ENCODE peak calls at places on chromosome 16, in eight cellular contexts. D is AG09309; L is PC-3; T is suprapubic skin; O is Peyer's patch; H is heart left ventricle; Z is CD4-positive, alpha-beta T cell; G is activated CD8-positive, alpha-beta T cell treated with anti-CD3 and anti-CD28 coated beads for 36 hours. B is an unnamed sample.

GRCh38 chr16:31072540-31073072 is 1.4 kb downstream of the ZNF668 start:
- DNase-seq in L (peak), T (no peak), G (peak), Z (peak), H (no peak), O (peak), D (no peak), B (peak)

GRCh38 chr16:5354645-5355044 is 257.1 kb upstream of the EEF2KMT start:
- DNase-seq in G (no peak), D (no peak), L (no peak), O (no peak), T (no peak), H (no peak), Z (no peak), B (no peak)

GRCh38 chr16:54331241-54332002 is 44.8 kb upstream of the IRX3 start:
- DNase-seq in Z (no peak), G (no peak), T (no peak), H (no peak), O (no peak), D (no peak), L (no peak), B (no peak)

GRCh38 chr16:5006348-5007193 is 27.2 kb downstream of the NAGPA start:
- DNase-seq in G (no peak), O (no peak), L (no peak), T (no peak), D (no peak), H (no peak), Z (no peak), B (no peak)

GRCh38 chr16:84115919-84116719 is 623 bp downstream of the MBTPS1 start:
- DNase-seq in H (no peak), O (peak), Z (peak), T (no peak), G (peak), D (no peak), L (peak), B (no peak)

GRCh38 chr16:26645629-26646028 is 421.1 kb upstream of the C16orf82 start:
- DNase-seq in T (no peak), D (no peak), Z (peak), L (no peak), G (peak), H (no peak), O (no peak), B (no peak)

GRCh38 chr16:12295395-12295794 is 318.9 kb downstream of the SNX29 start:
- DNase-seq in T (no peak), D (no peak), Z (no peak), L (no peak), H (no peak), O (no peak), G (no peak), B (no peak)

GRCh38 chr16:50372611-50373344 is 4.0 kb upstream of the BRD7 start:
- DNase-seq in L (peak), D (peak), Z (no peak), H (peak), T (no peak), O (no peak), G (no peak), B (no peak)

GRCh38 chr16:71499775-71500364 is 10.7 kb upstream of the ZNF19 start:
- DNase-seq in O (no peak), T (no peak), H (peak), L (peak), Z (peak), G (peak), D (no peak), B (peak)

GRCh38 chr16:78742501-78743283 is 643.2 kb downstream of the WWOX start:
- DNase-seq in O (peak), G (peak), Z (peak), T (peak), D (no peak), L (no peak), H (peak), B (peak)

GRCh38 chr16:35131429-35131828 is 1672.0 kb downstream of the TP53TG3F start:
- DNase-seq in Z (no peak), D (no peak), L (no peak), T (no peak), H (no peak), O (no peak), G (no peak), B (no peak)

GRCh38 chr16:19884611-19885455 is at the start of gene GPRC5B:
- DNase-seq in H (peak), G (peak), L (peak), D (no peak), O (no peak), T (no peak), Z (peak), B (peak)

GRCh38 chr16:23420011-23420410 is 33.0 kb downstream of the COG7 start:
- DNase-seq in O (no peak), L (no peak), D (no peak), H (no peak), T (no peak), G (no peak), Z (no peak), B (peak)

GRCh38 chr16:65314246-65315003 is 192.6 kb upstream of the CDH11 start:
- DNase-seq in Z (no peak), L (no peak), H (no peak), D (no peak), T (no peak), O (no peak), G (no peak), B (no peak)

GRCh38 chr16:22970191-22970845 is 156.4 kb downstream of the HS3ST2 start:
- DNase-seq in H (no peak), O (no peak), D (no peak), Z (no peak), T (no peak), G (no peak), L (no peak), B (no peak)

GRCh38 chr16:78224342-78224741 is 124.9 kb downstream of the WWOX start:
- DNase-seq in O (no peak), T (no peak), D (no peak), Z (no peak), L (peak), G (no peak), H (no peak), B (no peak)

GRCh38 chr16:48146710-48147109 is 9.1 kb downstream of the ABCC12 start:
- DNase-seq in L (no peak), O (no peak), Z (no peak), H (no peak), G (no peak), T (peak), D (no peak), B (no peak)

GRCh38 chr16:12920739-12921138 is 19.3 kb downstream of the SHISA9 start:
- DNase-seq in G (no peak), D (no peak), L (no peak), O (no peak), H (no peak), T (no peak), Z (no peak), B (no peak)

GRCh38 chr16:49924078-49924477 is 68.2 kb upstream of the ZNF423 start:
- DNase-seq in G (no peak), L (peak), O (no peak), Z (no peak), H (no peak), T (no peak), D (no peak), B (no peak)

GRCh38 chr16:31260136-31260931 is 559 bp downstream of the ITGAM start:
- DNase-seq in Z (no peak), T (no peak), O (no peak), H (no peak), D (no peak), L (no peak), G (no peak), B (no peak)

GRCh38 chr16:79509221-79509631 is 91.3 kb downstream of the MAF start:
- DNase-seq in D (no peak), O (no peak), T (no peak), L (no peak), H (peak), G (no peak), Z (no peak), B (no peak)

GRCh38 chr16:80743273-80743672 is 61.1 kb downstream of the CDYL2 start:
- DNase-seq in O (no peak), G (peak), T (no peak), H (no peak), Z (no peak), D (no peak), L (no peak), B (no peak)

GRCh38 chr16:21708533-21709115 is 44.9 kb downstream of the OTOA start:
- DNase-seq in H (peak), O (peak), T (peak), Z (peak), L (peak), G (peak), D (peak), B (peak)

GRCh38 chr16:66205287-66206167 is 161.0 kb upstream of the CDH5 start:
- DNase-seq in L (peak), O (no peak), G (no peak), D (peak), Z (no peak), H (no peak), T (no peak), B (no peak)

GRCh38 chr16:68490829-68491575 is 42.7 kb upstream of the SMPD3 start:
- DNase-seq in D (peak), G (no peak), H (no peak), T (no peak), L (peak), Z (no peak), O (no peak), B (no peak)

GRCh38 chr16:59633996-59634579 is 900.0 kb upstream of the GOT2 start:
- DNase-seq in Z (no peak), G (no peak), D (peak), T (no peak), H (no peak), O (no peak), L (peak), B (no peak)

GRCh38 chr16:48734220-48734619 is 124.2 kb upstream of the N4BP1 start:
- DNase-seq in T (no peak), H (no peak), L (no peak), G (no peak), O (no peak), D (no peak), Z (no peak), B (no peak)

GRCh38 chr16:7449306-7449705 is 116.7 kb downstream of the RBFOX1 start:
- DNase-seq in L (no peak), D (no peak), O (no peak), H (no peak), T (no peak), G (no peak), Z (no peak), B (no peak)

GRCh38 chr16:54655171-54655590 is 275.5 kb upstream of the IRX5 start:
- DNase-seq in H (peak), D (no peak), L (no peak), Z (no peak), G (no peak), T (no peak), O (no peak), B (no peak)

GRCh38 chr16:88902744-88903143 is 36.3 kb upstream of the PABPN1L start:
- DNase-seq in T (no peak), H (no peak), L (no peak), D (no peak), G (no peak), Z (no peak), O (no peak), B (no peak)

GRCh38 chr16:29126621-29127020 is 141.8 kb downstream of the LAT start:
- DNase-seq in D (no peak), G (no peak), Z (no peak), T (peak), L (no peak), H (no peak), O (no peak), B (no peak)

GRCh38 chr16:85204242-85205010 is 92.2 kb upstream of the CIBAR2 start:
- DNase-seq in Z (no peak), G (no peak), H (no peak), T (no peak), L (no peak), O (no peak), D (peak), B (no peak)

GRCh38 chr16:4272114-4272954 is 489 bp downstream of the TFAP4 start:
- DNase-seq in T (peak), H (peak), D (no peak), O (peak), Z (no peak), G (no peak), L (peak), B (peak)

GRCh38 chr16:28981517-28981916 is 3.3 kb upstream of the LAT start:
- DNase-seq in T (no peak), H (no peak), L (peak), O (no peak), D (no peak), Z (peak), G (peak), B (peak)

GRCh38 chr16:58859958-58860669 is 126.0 kb upstream of the GOT2 start:
- DNase-seq in T (no peak), Z (no peak), O (no peak), G (no peak), L (no peak), D (no peak), H (no peak), B (no peak)

GRCh38 chr16:77974883-77975282 is 47.5 kb upstream of the CLEC3A start:
- DNase-seq in D (no peak), O (no peak), L (no peak), Z (no peak), T (no peak), G (peak), H (no peak), B (no peak)

GRCh38 chr16:53216798-53217197 is 162.0 kb downstream of the CHD9 start:
- DNase-seq in O (no peak), G (no peak), L (no peak), H (no peak), Z (no peak), T (no peak), D (no peak), B (no peak)

GRCh38 chr16:53219795-53220194 is 165.0 kb downstream of the CHD9 start:
- DNase-seq in Z (no peak), H (no peak), G (no peak), O (no peak), D (no peak), L (peak), T (no peak), B (no peak)

GRCh38 chr16:53224932-53225533 is 170.2 kb downstream of the CHD9 start:
- DNase-seq in G (peak), Z (no peak), O (no peak), H (no peak), D (no peak), L (peak), T (no peak), B (no peak)

GRCh38 chr16:53220585-53220984 is 165.8 kb downstream of the CHD9 start:
- DNase-seq in G (peak), O (no peak), D (peak), Z (no peak), L (no peak), T (no peak), H (no peak), B (no peak)
- TF ChIP-seq CTCF in G (peak), O (peak), D (peak), Z (no peak), L (no peak), T (no peak), H (peak), B (no peak)

DNA sequence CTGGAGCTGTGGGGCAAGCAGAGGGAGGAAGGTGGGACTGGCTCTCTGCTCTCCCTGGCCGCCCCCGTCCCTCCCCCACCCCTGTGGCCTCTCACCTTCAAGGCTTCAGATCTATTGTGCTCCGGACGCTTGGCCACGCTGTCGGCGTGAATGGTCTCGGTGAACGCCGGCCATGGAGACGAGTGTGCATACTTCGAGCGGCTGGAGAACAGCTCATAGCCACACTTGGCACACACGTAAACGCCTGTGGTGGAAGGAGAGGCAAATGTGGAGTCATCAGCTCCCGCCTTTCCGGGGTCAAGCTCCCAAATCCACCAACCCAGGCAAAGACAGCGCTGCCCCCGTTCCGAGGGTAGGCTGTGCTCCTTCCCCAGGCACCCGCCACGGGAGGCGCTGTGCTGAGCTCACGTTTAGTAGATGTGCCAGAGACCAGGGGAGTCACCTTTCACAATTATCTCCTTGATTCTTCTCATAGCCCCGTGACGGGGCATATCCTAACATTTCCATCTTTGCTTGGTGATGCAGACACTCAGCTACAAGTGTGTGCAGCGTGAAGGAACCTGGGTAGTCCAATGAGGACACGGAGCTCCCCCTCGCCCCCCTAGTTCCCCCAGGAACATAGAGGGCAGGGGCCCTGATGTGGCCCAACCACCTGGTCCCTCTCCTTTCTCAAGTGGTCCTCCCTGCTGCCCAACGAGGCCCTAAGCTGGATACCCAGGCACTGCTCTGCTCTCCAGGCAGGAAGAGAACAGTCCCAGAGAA is 1.7 kb downstream of the MSRB1 start:
- DNase-seq in T (no peak), O (no peak), G (no peak), H (no peak), L (no peak), D (no peak), Z (no peak), B (no peak)
- TF ChIP-seq CTCF in T (no peak), O (no peak), G (no peak), H (no peak), L (peak), D (no peak), Z (no peak), B (no peak)

GRCh38 chr16:73171380-73171779 is 123.5 kb upstream of the ZFHX3 start:
- DNase-seq in D (no peak), T (no peak), O (no peak), Z (no peak), H (no peak), G (no peak), L (no peak), B (no peak)

GRCh38 chr16:73170587-73170986 is 122.7 kb upstream of the ZFHX3 start:
- DNase-seq in L (no peak), D (no peak), G (no peak), T (no peak), H (no peak), O (no peak), Z (no peak), B (no peak)

GRCh38 chr16:73171901-73172619 is 124.1 kb upstream of the ZFHX3 start:
- DNase-seq in H (peak), O (no peak), D (no peak), T (no peak), Z (no peak), L (no peak), G (no peak), B (no peak)

GRCh38 chr16:73173396-73173795 is 125.5 kb upstream of the ZFHX3 start:
- DNase-seq in Z (no peak), H (no peak), D (no peak), O (no peak), L (no peak), G (no peak), T (no peak), B (no peak)

GRCh38 chr16:73172621-73173312 is 124.8 kb upstream of the ZFHX3 start:
- DNase-seq in O (no peak), Z (no peak), T (no peak), G (no peak), H (peak), D (peak), L (peak), B (no peak)
- TF ChIP-seq CTCF in O (no peak), Z (no peak), T (no peak), G (no peak), H (peak), D (peak), L (peak), B (no peak)

GRCh38 chr16:87231911-87232310 is 85.3 kb downstream of the C16orf95 start:
- DNase-seq in L (no peak), O (no peak), Z (no peak), H (no peak), D (no peak), G (no peak), T (no peak), B (no peak)
- TF ChIP-seq CTCF in L (no peak), O (no peak), Z (no peak), H (no peak), D (no peak), G (no peak), T (no peak), B (no peak)

GRCh38 chr16:72847187-72848044 is 200.5 kb downstream of the ZFHX3 start:
- DNase-seq in G (peak), O (no peak), L (peak), D (no peak), H (no peak), Z (no peak), T (no peak), B (peak)
- TF ChIP-seq CTCF in G (peak), O (peak), L (peak), D (peak), H (peak), Z (no peak), T (peak), B (peak)

DNA sequence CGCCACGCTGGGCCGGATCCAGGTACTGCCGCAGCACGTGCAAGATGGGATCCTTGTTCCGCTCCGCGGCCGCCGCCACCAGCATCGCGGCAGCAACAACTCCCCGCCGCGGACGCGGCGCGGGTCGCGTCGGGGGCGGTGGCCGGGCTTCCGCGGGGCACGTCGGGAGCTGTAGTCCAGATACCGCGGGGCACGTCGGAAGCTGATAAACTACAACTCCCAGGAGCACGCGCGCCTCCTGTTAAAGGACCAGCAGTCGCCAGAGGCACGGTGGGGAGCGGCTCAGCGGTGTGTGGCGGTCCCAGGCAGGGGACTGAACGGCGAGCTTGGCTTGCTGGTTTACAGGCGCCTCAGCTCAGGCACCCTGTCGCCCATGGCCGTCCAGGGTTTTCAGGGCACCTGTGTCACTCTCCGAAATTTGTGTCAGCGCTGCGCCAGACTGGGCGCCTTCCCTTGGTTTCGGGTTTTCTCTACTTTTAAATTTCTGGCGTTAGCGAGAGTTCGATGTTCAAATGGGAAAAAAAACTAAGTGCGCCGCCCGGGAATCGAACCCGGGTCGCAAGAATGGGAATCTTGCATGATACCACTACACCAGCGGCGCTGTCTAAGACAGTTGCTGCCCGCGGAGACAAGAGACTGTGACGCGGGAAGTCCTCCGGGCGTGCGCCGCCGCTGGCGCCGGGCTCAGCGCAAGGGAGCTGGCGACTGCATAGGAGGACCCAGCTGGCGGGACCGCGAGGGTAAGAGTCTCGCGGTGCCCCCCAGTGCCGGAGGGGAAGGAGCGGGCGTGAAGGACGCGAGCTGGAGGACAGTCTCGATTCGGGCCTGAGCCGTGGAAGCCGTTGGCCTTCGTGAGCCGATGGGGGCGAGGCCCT is at the start of gene METTL26:
- DNase-seq in G (peak), T (peak), Z (peak), L (peak), D (peak), H (peak), O (peak), B (peak)
- TF ChIP-seq CTCF in G (no peak), T (no peak), Z (no peak), L (no peak), D (no peak), H (no peak), O (peak), B (no peak)

GRCh38 chr16:27867122-27868110 is 196.1 kb downstream of the GSG1L start:
- DNase-seq in H (peak), Z (peak), D (peak), G (peak), T (no peak), O (peak), L (peak), B (peak)
- TF ChIP-seq CTCF in H (peak), Z (peak), D (peak), G (peak), T (peak), O (peak), L (peak), B (no peak)

GRCh38 chr16:1346422-1347285 is 5.0 kb downstream of the TSR3 start:
- DNase-seq in L (no peak), Z (no peak), O (no peak), D (no peak), T (no peak), G (no peak), H (no peak), B (no peak)
- TF ChIP-seq CTCF in L (peak), Z (no peak), O (peak), D (peak), T (no peak), G (no peak), H (no peak), B (no peak)

GRCh38 chr16:74817851-74818250 is 43.2 kb upstream of the FA2H start:
- DNase-seq in G (no peak), O (no peak), H (no peak), L (no peak), T (no peak), D (no peak), Z (no peak), B (no peak)
- TF ChIP-seq CTCF in G (no peak), O (no peak), H (no peak), L (no peak), T (no peak), D (no peak), Z (no peak), B (no peak)